ENCODE peak calls at places on chromosomes 6 and 20, in nine cellular contexts. One of them, this sample, is unnamed.

GRCh38 chr6:122154912-122155516 is 244.4 kb upstream of the HSF2 start:
- DNase-seq in GM06990: no peak
- DNase-seq in AG04450: no peak
- DNase-seq in epithelial cell of proximal tubule: no peak
- DNase-seq in left lung: no peak
- DNase-seq in brain microvascular endothelial cell: no peak
- DNase-seq in right atrium auricular region: no peak
- DNase-seq in neural progenitor cell: no peak
- DNase-seq in cardiac fibroblast: no peak
- DNase-seq in this sample: no peak

GRCh38 chr20:25739615-25740320 is 43.1 kb upstream of the ZNF337 start:
- DNase-seq in GM06990: no peak
- DNase-seq in right atrium auricular region: no peak
- DNase-seq in neural progenitor cell: no peak
- DNase-seq in cardiac fibroblast: peak; percentile 33
- DNase-seq in epithelial cell of proximal tubule: no peak
- DNase-seq in AG04450: no peak
- DNase-seq in brain microvascular endothelial cell: peak; percentile 54
- DNase-seq in left lung: no peak
- DNase-seq in this sample: no peak

GRCh38 chr6:99736302-99736701 is 129.7 kb downstream of the PRDM13 start:
- DNase-seq in epithelial cell of proximal tubule: no peak
- DNase-seq in GM06990: no peak
- DNase-seq in neural progenitor cell: no peak
- DNase-seq in cardiac fibroblast: no peak
- DNase-seq in right atrium auricular region: no peak
- DNase-seq in AG04450: no peak
- DNase-seq in brain microvascular endothelial cell: no peak
- DNase-seq in left lung: no peak
- DNase-seq in this sample: peak; percentile 30

GRCh38 chr6:39561536-39562266 is 163.5 kb downstream of the KIF6 start:
- DNase-seq in GM06990: no peak
- DNase-seq in left lung: no peak
- DNase-seq in brain microvascular endothelial cell: no peak
- DNase-seq in epithelial cell of proximal tubule: no peak
- DNase-seq in right atrium auricular region: no peak
- DNase-seq in AG04450: no peak
- DNase-seq in cardiac fibroblast: no peak
- DNase-seq in neural progenitor cell: no peak
- DNase-seq in this sample: no peak

GRCh38 chr6:17035257-17035757 is 66.5 kb upstream of the STMND1 start:
- DNase-seq in GM06990: no peak
- DNase-seq in left lung: no peak
- DNase-seq in cardiac fibroblast: no peak
- DNase-seq in neural progenitor cell: no peak
- DNase-seq in right atrium auricular region: no peak
- DNase-seq in AG04450: no peak
- DNase-seq in brain microvascular endothelial cell: no peak
- DNase-seq in epithelial cell of proximal tubule: peak; percentile 38
- DNase-seq in this sample: no peak

GRCh38 chr6:88919032-88919431 is 44.4 kb downstream of the RNGTT start:
- DNase-seq in left lung: no peak
- DNase-seq in epithelial cell of proximal tubule: no peak
- DNase-seq in neural progenitor cell: no peak
- DNase-seq in AG04450: no peak
- DNase-seq in GM06990: no peak
- DNase-seq in right atrium auricular region: no peak
- DNase-seq in cardiac fibroblast: peak; percentile 29
- DNase-seq in brain microvascular endothelial cell: no peak
- DNase-seq in this sample: no peak

GRCh38 chr20:22353586-22353985 is 230.8 kb downstream of the FOXA2 start:
- DNase-seq in neural progenitor cell: no peak
- DNase-seq in GM06990: no peak
- DNase-seq in AG04450: no peak
- DNase-seq in left lung: no peak
- DNase-seq in brain microvascular endothelial cell: no peak
- DNase-seq in right atrium auricular region: no peak
- DNase-seq in epithelial cell of proximal tubule: no peak
- DNase-seq in cardiac fibroblast: no peak
- DNase-seq in this sample: no peak

GRCh38 chr20:51631011-51631950 is 88.8 kb upstream of the NFATC2 start:
- DNase-seq in AG04450: peak; percentile 97
- DNase-seq in neural progenitor cell: no peak
- DNase-seq in epithelial cell of proximal tubule: peak; percentile 70
- DNase-seq in GM06990: no peak
- DNase-seq in brain microvascular endothelial cell: peak; percentile 99
- DNase-seq in cardiac fibroblast: peak; percentile 99
- DNase-seq in left lung: peak; percentile 38
- DNase-seq in right atrium auricular region: peak; percentile 85
- DNase-seq in this sample: peak; percentile 36

GRCh38 chr20:49119972-49120371 is 68.2 kb downstream of the STAU1 start:
- DNase-seq in right atrium auricular region: no peak
- DNase-seq in left lung: no peak
- DNase-seq in GM06990: no peak
- DNase-seq in AG04450: no peak
- DNase-seq in cardiac fibroblast: no peak
- DNase-seq in brain microvascular endothelial cell: no peak
- DNase-seq in epithelial cell of proximal tubule: no peak
- DNase-seq in neural progenitor cell: no peak
- DNase-seq in this sample: no peak

GRCh38 chr6:152295346-152295745 is 341.8 kb downstream of the SYNE1 start:
- DNase-seq in neural progenitor cell: no peak
- DNase-seq in cardiac fibroblast: peak; percentile 97
- DNase-seq in brain microvascular endothelial cell: peak; percentile 87
- DNase-seq in left lung: no peak
- DNase-seq in GM06990: no peak
- DNase-seq in epithelial cell of proximal tubule: peak; percentile 93
- DNase-seq in AG04450: peak; percentile 93
- DNase-seq in right atrium auricular region: no peak
- DNase-seq in this sample: no peak

GRCh38 chr6:168660400-168660945 is 219.5 kb downstream of the SMOC2 start:
- DNase-seq in left lung: no peak
- DNase-seq in epithelial cell of proximal tubule: no peak
- DNase-seq in brain microvascular endothelial cell: no peak
- DNase-seq in AG04450: no peak
- DNase-seq in GM06990: no peak
- DNase-seq in cardiac fibroblast: no peak
- DNase-seq in right atrium auricular region: no peak
- DNase-seq in neural progenitor cell: no peak
- DNase-seq in this sample: no peak

GRCh38 chr20:16946097-16946496 is 197.9 kb downstream of the OTOR start:
- DNase-seq in AG04450: no peak
- DNase-seq in neural progenitor cell: no peak
- DNase-seq in right atrium auricular region: no peak
- DNase-seq in epithelial cell of proximal tubule: no peak
- DNase-seq in GM06990: no peak
- DNase-seq in brain microvascular endothelial cell: no peak
- DNase-seq in left lung: no peak
- DNase-seq in cardiac fibroblast: no peak
- DNase-seq in this sample: no peak

GRCh38 chr20:17787816-17788215 is 88.0 kb downstream of the BANF2 start:
- DNase-seq in cardiac fibroblast: no peak
- DNase-seq in brain microvascular endothelial cell: no peak
- DNase-seq in GM06990: no peak
- DNase-seq in AG04450: no peak
- DNase-seq in left lung: no peak
- DNase-seq in right atrium auricular region: no peak
- DNase-seq in epithelial cell of proximal tubule: no peak
- DNase-seq in neural progenitor cell: no peak
- DNase-seq in this sample: no peak

GRCh38 chr20:818001-818664 is 15.4 kb upstream of the FAM110A start:
- DNase-seq in cardiac fibroblast: no peak
- DNase-seq in GM06990: no peak
- DNase-seq in right atrium auricular region: no peak
- DNase-seq in neural progenitor cell: no peak
- DNase-seq in epithelial cell of proximal tubule: no peak
- DNase-seq in brain microvascular endothelial cell: no peak
- DNase-seq in left lung: no peak
- DNase-seq in AG04450: no peak
- DNase-seq in this sample: no peak

GRCh38 chr20:56350842-56351241 is 7.9 kb upstream of the FAM210B start:
- DNase-seq in epithelial cell of proximal tubule: no peak
- DNase-seq in right atrium auricular region: no peak
- DNase-seq in neural progenitor cell: no peak
- DNase-seq in left lung: no peak
- DNase-seq in GM06990: no peak
- DNase-seq in cardiac fibroblast: no peak
- DNase-seq in AG04450: no peak
- DNase-seq in brain microvascular endothelial cell: no peak
- DNase-seq in this sample: no peak

GRCh38 chr6:35280903-35281302 is 16.7 kb upstream of the DEF6 start:
- DNase-seq in GM06990: no peak
- DNase-seq in AG04450: no peak
- DNase-seq in brain microvascular endothelial cell: no peak
- DNase-seq in left lung: no peak
- DNase-seq in right atrium auricular region: no peak
- DNase-seq in epithelial cell of proximal tubule: no peak
- DNase-seq in neural progenitor cell: no peak
- DNase-seq in cardiac fibroblast: no peak
- DNase-seq in this sample: no peak

GRCh38 chr6:127069659-127070279 is 48.7 kb upstream of the RSPO3 start:
- DNase-seq in cardiac fibroblast: peak; percentile 70
- DNase-seq in epithelial cell of proximal tubule: no peak
- DNase-seq in neural progenitor cell: peak; percentile 55
- DNase-seq in right atrium auricular region: no peak
- DNase-seq in left lung: no peak
- DNase-seq in GM06990: no peak
- DNase-seq in brain microvascular endothelial cell: peak; percentile 14
- DNase-seq in AG04450: no peak
- DNase-seq in this sample: peak; percentile 13

GRCh38 chr20:34716921-34717229 is 12.7 kb downstream of the TP53INP2 start:
- DNase-seq in epithelial cell of proximal tubule: no peak
- DNase-seq in cardiac fibroblast: no peak
- DNase-seq in GM06990: no peak
- DNase-seq in right atrium auricular region: no peak
- DNase-seq in AG04450: no peak
- DNase-seq in neural progenitor cell: no peak
- DNase-seq in left lung: no peak
- DNase-seq in brain microvascular endothelial cell: no peak
- DNase-seq in this sample: no peak

GRCh38 chr6:46323312-46323965 is 152.7 kb upstream of the ENPP5 start:
- DNase-seq in right atrium auricular region: no peak
- DNase-seq in AG04450: no peak
- DNase-seq in epithelial cell of proximal tubule: no peak
- DNase-seq in left lung: no peak
- DNase-seq in neural progenitor cell: no peak
- DNase-seq in GM06990: no peak
- DNase-seq in cardiac fibroblast: peak; percentile 91
- DNase-seq in brain microvascular endothelial cell: peak; percentile 48
- DNase-seq in this sample: no peak

GRCh38 chr6:67888886-67889681 is 746.0 kb upstream of the ADGRB3 start:
- DNase-seq in brain microvascular endothelial cell: no peak
- DNase-seq in neural progenitor cell: no peak
- DNase-seq in AG04450: no peak
- DNase-seq in left lung: no peak
- DNase-seq in right atrium auricular region: no peak
- DNase-seq in epithelial cell of proximal tubule: peak; percentile 30
- DNase-seq in GM06990: no peak
- DNase-seq in cardiac fibroblast: no peak
- DNase-seq in this sample: peak; percentile 4

GRCh38 chr6:4732691-4733315 is 43.4 kb upstream of the CDYL start:
- DNase-seq in epithelial cell of proximal tubule: peak; percentile 69
- DNase-seq in brain microvascular endothelial cell: peak; percentile 96
- DNase-seq in AG04450: peak; percentile 66
- DNase-seq in right atrium auricular region: peak; percentile 67
- DNase-seq in cardiac fibroblast: peak; percentile 96
- DNase-seq in left lung: peak; percentile 54
- DNase-seq in GM06990: no peak
- DNase-seq in neural progenitor cell: peak; percentile 55
- DNase-seq in this sample: no peak
- H3K4me3 ChIP-seq in epithelial cell of proximal tubule: peak overlapping the region; percentile 26
- H3K4me3 ChIP-seq in brain microvascular endothelial cell: peak overlapping the region; percentile 38
- H3K4me3 ChIP-seq in AG04450: peak overlapping the region; percentile 51
- H3K4me3 ChIP-seq in right atrium auricular region: peak overlapping the region; percentile 31
- H3K4me3 ChIP-seq in cardiac fibroblast: peak overlapping the region; percentile 41
- H3K4me3 ChIP-seq in left lung: no peak overlapping the region
- H3K4me3 ChIP-seq in GM06990: no peak overlapping the region
- H3K4me3 ChIP-seq in neural progenitor cell: no peak overlapping the region
- H3K4me3 ChIP-seq in this sample: no peak overlapping the region

DNA sequence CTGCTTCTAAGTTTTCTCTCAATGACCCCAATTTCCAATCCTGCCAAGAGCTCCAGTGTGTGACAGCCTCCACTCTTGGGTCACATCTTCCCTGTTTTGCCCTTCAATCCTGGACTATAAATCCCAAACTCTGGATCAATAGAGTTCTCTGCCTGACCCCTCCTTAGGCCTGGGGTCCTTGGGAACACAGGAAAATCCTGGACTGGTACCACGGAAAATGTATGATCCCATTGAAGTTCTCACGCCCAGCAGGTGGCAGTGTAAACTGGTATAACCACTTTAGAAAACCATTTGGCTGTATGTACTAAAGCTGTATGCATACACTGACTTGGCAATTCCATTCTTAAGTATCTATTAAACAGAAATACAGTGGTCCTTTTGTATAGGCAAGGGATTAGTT is 98.0 kb downstream of the SNAP25 start:
- DNase-seq in cardiac fibroblast: peak; percentile 38
- DNase-seq in epithelial cell of proximal tubule: no peak
- DNase-seq in right atrium auricular region: no peak
- DNase-seq in neural progenitor cell: no peak
- DNase-seq in left lung: no peak
- DNase-seq in AG04450: no peak
- DNase-seq in GM06990: no peak
- DNase-seq in brain microvascular endothelial cell: no peak
- DNase-seq in this sample: peak; percentile 40
- TF ChIP-seq CTCF in cardiac fibroblast: peak; percentile 6
- TF ChIP-seq CTCF in epithelial cell of proximal tubule: peak; percentile 63
- TF ChIP-seq CTCF in right atrium auricular region: peak; percentile 38
- TF ChIP-seq CTCF in neural progenitor cell: peak; percentile 8
- TF ChIP-seq CTCF in left lung: no peak
- TF ChIP-seq CTCF in AG04450: peak; percentile 6
- TF ChIP-seq CTCF in GM06990: peak; percentile 37
- TF ChIP-seq CTCF in brain microvascular endothelial cell: peak; percentile 38
- TF ChIP-seq CTCF in this sample: peak; percentile 27

GRCh38 chr6:42049116-42049809 is 1.1 kb upstream of the TAF8 start:
- DNase-seq in epithelial cell of proximal tubule: no peak
- DNase-seq in GM06990: peak; percentile 47
- DNase-seq in brain microvascular endothelial cell: no peak
- DNase-seq in cardiac fibroblast: no peak
- DNase-seq in AG04450: no peak
- DNase-seq in left lung: no peak
- DNase-seq in neural progenitor cell: no peak
- DNase-seq in right atrium auricular region: no peak
- DNase-seq in this sample: peak; percentile 24
- H3K4me3 ChIP-seq in epithelial cell of proximal tubule: peak overlapping the region; percentile 77
- H3K4me3 ChIP-seq in GM06990: peak overlapping the region; percentile 70
- H3K4me3 ChIP-seq in brain microvascular endothelial cell: peak overlapping the region; percentile 81
- H3K4me3 ChIP-seq in cardiac fibroblast: peak overlapping the region; percentile 63
- H3K4me3 ChIP-seq in AG04450: peak overlapping the region; percentile 75
- H3K4me3 ChIP-seq in left lung: peak overlapping the region; percentile 64
- H3K4me3 ChIP-seq in neural progenitor cell: peak overlapping the region; percentile 58
- H3K4me3 ChIP-seq in right atrium auricular region: peak overlapping the region; percentile 79
- H3K4me3 ChIP-seq in this sample: peak overlapping the region; percentile 53

DNA sequence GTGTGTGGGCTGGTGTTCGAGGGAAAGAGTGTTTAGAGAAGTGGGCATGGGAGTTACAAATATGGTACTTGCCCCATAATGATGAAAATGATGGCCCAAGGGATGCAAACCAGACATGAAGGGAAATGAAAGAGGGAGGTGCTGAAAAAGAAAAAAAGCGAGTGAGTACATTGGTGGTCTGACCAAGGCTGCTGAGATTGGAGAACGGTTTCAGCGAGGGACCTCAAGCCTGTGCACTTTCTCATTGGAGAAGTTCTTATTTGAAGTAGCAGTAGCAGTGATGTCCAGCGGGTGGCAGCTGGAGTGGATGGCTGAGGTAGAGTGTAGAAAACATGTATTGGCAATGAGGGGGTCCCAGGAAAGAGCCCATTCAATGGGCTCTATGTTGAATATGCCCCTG is 54.8 kb downstream of the TNFAIP3 start:
- DNase-seq in epithelial cell of proximal tubule: no peak
- DNase-seq in brain microvascular endothelial cell: no peak
- DNase-seq in left lung: no peak
- DNase-seq in cardiac fibroblast: no peak
- DNase-seq in neural progenitor cell: no peak
- DNase-seq in right atrium auricular region: no peak
- DNase-seq in AG04450: no peak
- DNase-seq in GM06990: no peak
- DNase-seq in this sample: peak; percentile 66
- TF ChIP-seq CTCF in epithelial cell of proximal tubule: peak; percentile 45
- TF ChIP-seq CTCF in brain microvascular endothelial cell: peak; percentile 41
- TF ChIP-seq CTCF in left lung: no peak
- TF ChIP-seq CTCF in cardiac fibroblast: peak; percentile 11
- TF ChIP-seq CTCF in neural progenitor cell: peak; percentile 17
- TF ChIP-seq CTCF in right atrium auricular region: no peak
- TF ChIP-seq CTCF in AG04450: peak; percentile 24
- TF ChIP-seq CTCF in GM06990: peak; percentile 39
- TF ChIP-seq CTCF in this sample: no peak

This sample was measured in GM12865.